ENCODE peak calls at places on chromosomes 5 and 9, in seven cellular contexts. One of them, this sample, is unnamed.
A peak's percentile ranks its signal among the peaks of the same experiment; 100 is the strongest.

GRCh38 chr5:22896155-22896554 is 43.0 kb upstream of the CDH12 start:
- DNase-seq in cardiac muscle cell: no peak
- DNase-seq in stomach: no peak
- DNase-seq in spleen: no peak
- DNase-seq in GM23338: no peak
- DNase-seq in colonic mucosa: no peak
- DNase-seq in psoas muscle: no peak
- DNase-seq in this sample: no peak

GRCh38 chr9:93141771-93142483 is 7.9 kb upstream of the NINJ1 start:
- DNase-seq in cardiac muscle cell: no peak
- DNase-seq in stomach: no peak
- DNase-seq in spleen: peak; percentile 72
- DNase-seq in GM23338: no peak
- DNase-seq in colonic mucosa: no peak
- DNase-seq in psoas muscle: no peak
- DNase-seq in this sample: no peak

GRCh38 chr9:20408513-20408912 is 213.8 kb downstream of the MLLT3 start:
- DNase-seq in cardiac muscle cell: no peak
- DNase-seq in stomach: no peak
- DNase-seq in spleen: no peak
- DNase-seq in GM23338: peak; percentile 50
- DNase-seq in colonic mucosa: peak; percentile 70
- DNase-seq in psoas muscle: no peak
- DNase-seq in this sample: no peak

GRCh38 chr9:92627651-92628050 is 42.3 kb downstream of the IPPK start:
- DNase-seq in cardiac muscle cell: no peak
- DNase-seq in stomach: no peak
- DNase-seq in spleen: no peak
- DNase-seq in GM23338: no peak
- DNase-seq in colonic mucosa: no peak
- DNase-seq in psoas muscle: no peak
- DNase-seq in this sample: no peak

GRCh38 chr9:100714372-100715099 is 136.7 kb downstream of the CAVIN4 start:
- DNase-seq in cardiac muscle cell: peak; percentile 83
- DNase-seq in stomach: peak; percentile 58
- DNase-seq in spleen: no peak
- DNase-seq in GM23338: peak; percentile 88
- DNase-seq in colonic mucosa: peak; percentile 66
- DNase-seq in psoas muscle: no peak
- DNase-seq in this sample: peak; percentile 76

GRCh38 chr9:114894801-114895433 is 35.5 kb downstream of the TNFSF8 start:
- DNase-seq in cardiac muscle cell: no peak
- DNase-seq in stomach: no peak
- DNase-seq in spleen: no peak
- DNase-seq in GM23338: peak; percentile 62
- DNase-seq in colonic mucosa: no peak
- DNase-seq in psoas muscle: no peak
- DNase-seq in this sample: no peak

GRCh38 chr5:159971038-159971437 is 37.9 kb upstream of the TTC1 start:
- DNase-seq in cardiac muscle cell: no peak
- DNase-seq in stomach: no peak
- DNase-seq in spleen: no peak
- DNase-seq in GM23338: no peak
- DNase-seq in colonic mucosa: no peak
- DNase-seq in psoas muscle: no peak
- DNase-seq in this sample: no peak

GRCh38 chr5:157266286-157267007 is 524 bp downstream of the CYFIP2 start:
- DNase-seq in cardiac muscle cell: peak; percentile 49
- DNase-seq in stomach: peak; percentile 50
- DNase-seq in spleen: peak; percentile 94
- DNase-seq in GM23338: peak; percentile 71
- DNase-seq in colonic mucosa: peak; percentile 48
- DNase-seq in psoas muscle: no peak
- DNase-seq in this sample: peak; percentile 68

GRCh38 chr9:106691629-106692028 is 171.3 kb upstream of the ZNF462 start:
- DNase-seq in cardiac muscle cell: no peak
- DNase-seq in stomach: no peak
- DNase-seq in spleen: no peak
- DNase-seq in GM23338: no peak
- DNase-seq in colonic mucosa: no peak
- DNase-seq in psoas muscle: no peak
- DNase-seq in this sample: no peak

DNA sequence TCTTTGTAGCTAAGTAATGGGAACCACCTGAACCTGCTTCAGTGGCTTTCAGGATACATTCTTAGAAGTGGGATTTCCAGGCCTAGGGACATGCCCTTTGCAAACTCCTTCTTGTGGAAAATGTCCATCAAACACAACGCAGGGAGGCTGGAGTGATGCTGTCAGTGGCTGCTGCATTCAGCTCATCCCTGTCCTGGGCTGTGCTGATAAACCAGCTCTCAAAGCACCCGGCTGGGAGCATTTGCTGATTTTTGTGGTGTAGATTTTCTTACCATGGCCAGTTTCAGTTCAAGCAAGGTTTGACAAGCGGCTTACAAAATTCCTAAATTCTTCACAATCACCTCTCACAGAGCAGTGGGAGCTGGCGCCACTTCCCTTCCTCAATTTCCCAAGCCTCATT is 28.2 kb downstream of the FAM163B start:
- DNase-seq in cardiac muscle cell: no peak
- DNase-seq in stomach: no peak
- DNase-seq in spleen: no peak
- DNase-seq in GM23338: no peak
- DNase-seq in colonic mucosa: no peak
- DNase-seq in psoas muscle: no peak
- DNase-seq in this sample: no peak
- H3K4me1 ChIP-seq in cardiac muscle cell: peaks cover 36% of the 10 kb centered on the region
- H3K4me1 ChIP-seq in stomach: peaks cover 19% of the 10 kb centered on the region
- H3K4me1 ChIP-seq in spleen: peaks cover 41% of the 10 kb centered on the region
- H3K4me1 ChIP-seq in GM23338: peaks cover 7% of the 10 kb centered on the region
- H3K4me1 ChIP-seq in colonic mucosa: peaks cover 11% of the 10 kb centered on the region
- H3K4me1 ChIP-seq in psoas muscle: peaks cover 3% of the 10 kb centered on the region
- H3K4me1 ChIP-seq in this sample: no peaks in the 10 kb centered on the region

DNA sequence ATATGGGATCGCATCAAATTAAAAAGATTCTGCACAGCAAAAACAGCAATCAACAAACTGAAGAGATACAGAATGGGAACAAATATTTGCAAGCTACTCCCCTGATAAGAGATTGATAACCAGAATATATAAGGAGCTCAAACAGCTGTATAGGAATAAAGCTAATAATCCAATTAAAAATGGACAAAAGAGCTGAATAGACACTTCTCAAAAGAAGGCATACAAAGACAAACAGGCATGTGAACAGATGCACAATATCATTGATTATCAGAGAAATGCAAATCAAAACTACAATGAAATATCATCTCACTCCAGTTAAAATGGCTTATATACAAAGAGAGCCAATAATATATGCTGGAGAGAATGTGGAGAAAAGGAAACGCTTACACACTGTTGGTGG is 110.6 kb downstream of the PLCXD3 start:
- DNase-seq in cardiac muscle cell: no peak
- DNase-seq in stomach: no peak
- DNase-seq in spleen: no peak
- DNase-seq in GM23338: no peak
- DNase-seq in colonic mucosa: no peak
- DNase-seq in psoas muscle: no peak
- DNase-seq in this sample: no peak
- TF ChIP-seq CTCF in cardiac muscle cell: no peak
- TF ChIP-seq CTCF in stomach: no peak
- TF ChIP-seq CTCF in spleen: no peak
- TF ChIP-seq CTCF in GM23338: no peak
- TF ChIP-seq CTCF in colonic mucosa: no peak
- TF ChIP-seq CTCF in psoas muscle: no peak
- TF ChIP-seq CTCF in this sample: no peak

DNA sequence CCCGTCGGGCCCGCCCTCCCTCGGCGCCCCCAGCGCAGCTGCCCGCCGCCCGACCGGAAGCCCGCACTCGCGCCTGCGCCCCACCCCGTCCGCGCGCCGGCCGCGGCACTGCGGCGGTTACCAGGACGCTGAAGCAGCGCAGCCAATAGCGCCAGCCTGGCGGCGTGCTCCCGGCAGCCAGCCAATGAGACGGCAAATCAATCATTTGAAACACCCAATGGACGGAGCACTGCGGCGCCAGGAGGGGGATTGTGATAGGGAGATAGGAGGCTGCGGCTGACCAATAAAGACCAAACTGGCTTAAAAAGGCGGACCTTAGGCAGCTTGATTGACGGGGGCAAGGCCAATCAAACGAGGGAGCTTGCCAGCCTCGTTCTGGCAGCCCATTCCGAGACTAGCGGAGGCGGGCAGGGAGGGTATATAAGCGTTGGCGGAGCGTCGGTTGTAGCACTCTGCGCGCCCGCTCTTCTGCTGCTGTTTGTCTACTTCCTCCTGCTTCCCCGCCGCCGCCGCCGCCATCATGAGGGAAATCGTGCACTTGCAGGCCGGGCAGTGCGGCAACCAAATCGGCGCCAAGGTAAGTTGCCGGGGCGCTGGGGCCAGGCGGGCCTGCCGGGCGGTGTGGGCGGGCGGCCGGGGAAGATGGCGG is at the start of gene TUBB4B:
- DNase-seq in cardiac muscle cell: peak; percentile 99
- DNase-seq in stomach: peak; percentile 99
- DNase-seq in spleen: peak; percentile 99
- DNase-seq in GM23338: peak; percentile 99
- DNase-seq in colonic mucosa: peak; percentile 99
- DNase-seq in psoas muscle: peak; percentile 100
- DNase-seq in this sample: peak; percentile 99
- H3K4me1 ChIP-seq in cardiac muscle cell: peaks cover 18% of the 10 kb centered on the region
- H3K4me1 ChIP-seq in stomach: peaks cover 72% of the 10 kb centered on the region
- H3K4me1 ChIP-seq in spleen: peaks cover 80% of the 10 kb centered on the region
- H3K4me1 ChIP-seq in GM23338: peaks cover 27% of the 10 kb centered on the region
- H3K4me1 ChIP-seq in colonic mucosa: peaks cover 36% of the 10 kb centered on the region
- H3K4me1 ChIP-seq in psoas muscle: peaks cover 63% of the 10 kb centered on the region
- H3K4me1 ChIP-seq in this sample: peaks cover 10% of the 10 kb centered on the region

GRCh38 chr5:58105836-58106235 is 354.1 kb downstream of the PLK2 start:
- DNase-seq in cardiac muscle cell: no peak
- DNase-seq in stomach: no peak
- DNase-seq in spleen: no peak
- DNase-seq in GM23338: no peak
- DNase-seq in colonic mucosa: no peak
- DNase-seq in psoas muscle: no peak
- DNase-seq in this sample: no peak
- TF ChIP-seq CTCF in cardiac muscle cell: no peak
- TF ChIP-seq CTCF in stomach: no peak
- TF ChIP-seq CTCF in spleen: no peak
- TF ChIP-seq CTCF in GM23338: no peak
- TF ChIP-seq CTCF in colonic mucosa: no peak
- TF ChIP-seq CTCF in psoas muscle: no peak
- TF ChIP-seq CTCF in this sample: no peak

GRCh38 chr5:113218906-113219517 is 215.8 kb downstream of the TSSK1B start:
- DNase-seq in cardiac muscle cell: no peak
- DNase-seq in stomach: no peak
- DNase-seq in spleen: no peak
- DNase-seq in GM23338: no peak
- DNase-seq in colonic mucosa: no peak
- DNase-seq in psoas muscle: no peak
- DNase-seq in this sample: no peak

GRCh38 chr5:113218200-113218599 is 216.6 kb downstream of the TSSK1B start:
- DNase-seq in cardiac muscle cell: peak; percentile 79
- DNase-seq in stomach: no peak
- DNase-seq in spleen: no peak
- DNase-seq in GM23338: peak; percentile 48
- DNase-seq in colonic mucosa: no peak
- DNase-seq in psoas muscle: no peak
- DNase-seq in this sample: peak; percentile 87

GRCh38 chr5:113221294-113222176 is 213.3 kb downstream of the TSSK1B start:
- DNase-seq in cardiac muscle cell: no peak
- DNase-seq in stomach: no peak
- DNase-seq in spleen: no peak
- DNase-seq in GM23338: peak; percentile 71
- DNase-seq in colonic mucosa: no peak
- DNase-seq in psoas muscle: no peak
- DNase-seq in this sample: no peak

GRCh38 chr5:113217619-113218184 is 217.1 kb downstream of the TSSK1B start:
- DNase-seq in cardiac muscle cell: no peak
- DNase-seq in stomach: no peak
- DNase-seq in spleen: no peak
- DNase-seq in GM23338: no peak
- DNase-seq in colonic mucosa: no peak
- DNase-seq in psoas muscle: no peak
- DNase-seq in this sample: no peak

GRCh38 chr5:113219695-113220094 is 215.1 kb downstream of the TSSK1B start:
- DNase-seq in cardiac muscle cell: no peak
- DNase-seq in stomach: no peak
- DNase-seq in spleen: no peak
- DNase-seq in GM23338: no peak
- DNase-seq in colonic mucosa: no peak
- DNase-seq in psoas muscle: no peak
- DNase-seq in this sample: no peak
- H3K4me1 ChIP-seq in cardiac muscle cell: peaks cover 49% of the 10 kb centered on the region
- H3K4me1 ChIP-seq in stomach: peaks cover 4% of the 10 kb centered on the region
- H3K4me1 ChIP-seq in spleen: peaks cover 5% of the 10 kb centered on the region
- H3K4me1 ChIP-seq in GM23338: peaks cover 59% of the 10 kb centered on the region
- H3K4me1 ChIP-seq in colonic mucosa: no peaks in the 10 kb centered on the region
- H3K4me1 ChIP-seq in psoas muscle: peaks cover 13% of the 10 kb centered on the region
- H3K4me1 ChIP-seq in this sample: no peaks in the 10 kb centered on the region

DNA sequence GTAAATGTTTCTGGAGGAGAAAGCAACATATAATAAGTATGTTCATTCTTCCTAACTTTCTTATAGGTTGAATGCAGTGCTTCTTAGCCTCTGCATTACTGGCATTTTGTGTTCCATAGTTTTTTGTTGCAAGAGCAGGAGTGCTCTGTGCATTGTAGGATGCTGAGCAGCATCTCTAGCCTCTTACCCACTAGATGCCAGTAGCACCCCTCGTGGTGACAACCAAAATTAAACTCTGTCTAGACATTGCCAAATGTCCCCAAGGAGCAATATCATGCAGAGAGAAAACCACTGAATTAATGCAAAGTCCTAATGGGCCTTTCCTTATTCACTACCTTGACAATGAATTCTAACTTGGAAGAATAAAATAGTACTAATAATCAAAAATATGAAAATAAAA is 147.0 kb downstream of the GLIS3 start:
- DNase-seq in cardiac muscle cell: no peak
- DNase-seq in stomach: no peak
- DNase-seq in spleen: no peak
- DNase-seq in GM23338: no peak
- DNase-seq in colonic mucosa: no peak
- DNase-seq in psoas muscle: no peak
- DNase-seq in this sample: no peak
- TF ChIP-seq CTCF in cardiac muscle cell: no peak
- TF ChIP-seq CTCF in stomach: no peak
- TF ChIP-seq CTCF in spleen: no peak
- TF ChIP-seq CTCF in GM23338: no peak
- TF ChIP-seq CTCF in colonic mucosa: no peak
- TF ChIP-seq CTCF in psoas muscle: no peak
- TF ChIP-seq CTCF in this sample: no peak